ENCODE peak calls at places on chromosomes 1 and 21, in nine cellular contexts. Q is endodermal cell; Y is GM23248; B is aorta; N is adrenal gland; C is mesenchymal stem cell; Z is naive thymus-derived CD4-positive, alpha-beta T cell; M is neuronal stem cell; I is Panc1. X is an unnamed sample.

GRCh38 chr1:232627645-232628334 is 2.1 kb downstream of the SIPA1L2 start:
- DNase-seq in Q (peak; percentile 59), Y (peak; percentile 40), B (no peak), N (no peak), C (peak; percentile 57), Z (no peak), M (no peak), I (no peak), X (no peak)

GRCh38 chr1:109089242-109090015 is 1.1 kb upstream of the TMEM167B start:
- DNase-seq in Q (peak; percentile 95), Y (peak; percentile 86), B (peak; percentile 57), N (peak; percentile 70), C (no peak), Z (no peak), M (no peak), I (peak; percentile 70), X (no peak)

GRCh38 chr1:234515821-234516241 is 36.9 kb upstream of the TARBP1 start:
- DNase-seq in Q (no peak), Y (peak; percentile 82), B (no peak), N (no peak), C (no peak), Z (no peak), M (no peak), I (no peak), X (no peak)

GRCh38 chr1:213899413-213899812 is 88.4 kb upstream of the PROX1 start:
- DNase-seq in Q (no peak), Y (no peak), B (no peak), N (no peak), C (no peak), Z (no peak), M (no peak), I (no peak), X (no peak)

GRCh38 chr1:6002714-6003501 is 10.7 kb upstream of the NPHP4 start:
- DNase-seq in Q (peak; percentile 67), Y (no peak), B (peak; percentile 39), N (peak; percentile 57), C (no peak), Z (no peak), M (no peak), I (no peak), X (peak; percentile 11)

GRCh38 chr21:45264919-45265515 is 22.7 kb downstream of the POFUT2 start:
- DNase-seq in Q (peak; percentile 35), Y (no peak), B (no peak), N (no peak), C (no peak), Z (no peak), M (no peak), I (no peak), X (no peak)

GRCh38 chr1:151574575-151575529 is 34.7 kb downstream of the TUFT1 start:
- DNase-seq in Q (no peak), Y (peak; percentile 96), B (peak; percentile 53), N (no peak), C (peak; percentile 44), Z (no peak), M (no peak), I (no peak), X (no peak)

GRCh38 chr21:42769183-42769819 is 110.0 kb downstream of the WDR4 start:
- DNase-seq in Q (no peak), Y (no peak), B (no peak), N (no peak), C (no peak), Z (no peak), M (no peak), I (no peak), X (no peak)

GRCh38 chr1:158155673-158156072 is 25.0 kb upstream of the CD1D start:
- DNase-seq in Q (no peak), Y (no peak), B (no peak), N (no peak), C (no peak), Z (no peak), M (no peak), I (no peak), X (no peak)

GRCh38 chr1:245056913-245057312 is 97.9 kb upstream of the KIF26B start:
- DNase-seq in Q (no peak), Y (no peak), B (no peak), N (no peak), C (no peak), Z (no peak), M (no peak), I (no peak), X (no peak)

GRCh38 chr1:66747500-66747899 is 4.8 kb upstream of the DYNLT5 start:
- DNase-seq in Q (no peak), Y (peak; percentile 46), B (no peak), N (no peak), C (peak; percentile 12), Z (no peak), M (no peak), I (no peak), X (no peak)

GRCh38 chr1:6738987-6739386 is 37.4 kb upstream of the DNAJC11 start:
- DNase-seq in Q (no peak), Y (no peak), B (peak; percentile 9), N (no peak), C (no peak), Z (no peak), M (no peak), I (no peak), X (peak; percentile 58)

GRCh38 chr1:227312364-227313025 is 5.8 kb downstream of the CDC42BPA start:
- DNase-seq in Q (peak; percentile 44), Y (peak; percentile 8), B (no peak), N (no peak), C (no peak), Z (no peak), M (no peak), I (no peak), X (no peak)

GRCh38 chr1:228420968-228421826 is 4.5 kb upstream of the TRIM17 start:
- DNase-seq in Q (no peak), Y (no peak), B (no peak), N (no peak), C (peak; percentile 32), Z (no peak), M (no peak), I (no peak), X (no peak)

GRCh38 chr1:113003751-113004690 is 48.0 kb upstream of the SLC16A1 start:
- DNase-seq in Q (no peak), Y (no peak), B (no peak), N (no peak), C (no peak), Z (no peak), M (no peak), I (no peak), X (no peak)

GRCh38 chr1:87598429-87598828 is 269.7 kb downstream of the LMO4 start:
- DNase-seq in Q (peak; percentile 89), Y (no peak), B (no peak), N (no peak), C (no peak), Z (no peak), M (no peak), I (no peak), X (no peak)

GRCh38 chr1:180951186-180951745 is 38.6 kb downstream of the KIAA1614 start:
- DNase-seq in Q (no peak), Y (no peak), B (no peak), N (no peak), C (no peak), Z (no peak), M (no peak), I (no peak), X (peak; percentile 72)

GRCh38 chr1:23217421-23218115 is at the start of gene HTR1D:
- DNase-seq in Q (peak; percentile 86), Y (peak; percentile 31), B (no peak), N (no peak), C (no peak), Z (no peak), M (peak; percentile 30), I (no peak), X (no peak)

GRCh38 chr21:46633561-46633960 is 1.9 kb upstream of the PRMT2 start:
- DNase-seq in Q (no peak), Y (no peak), B (no peak), N (no peak), C (no peak), Z (no peak), M (no peak), I (no peak), X (no peak)

GRCh38 chr21:34582506-34583150 is 32.3 kb downstream of the RCAN1 start:
- DNase-seq in Q (peak; percentile 67), Y (peak; percentile 85), B (no peak), N (no peak), C (peak; percentile 68), Z (no peak), M (peak; percentile 14), I (no peak), X (no peak)

GRCh38 chr1:3070654-3071506 is 1.9 kb downstream of the PRDM16 start:
- DNase-seq in Q (peak; percentile 77), Y (peak; percentile 26), B (peak; percentile 41), N (no peak), C (no peak), Z (no peak), M (no peak), I (no peak), X (no peak)
- H3K27ac ChIP-seq in Q (no peak overlapping the region), Y (no peak overlapping the region), B (peak overlapping the region; percentile 98), N (no peak overlapping the region), C (no peak overlapping the region), Z (no peak overlapping the region), M (no peak overlapping the region), I (peak overlapping the region; percentile 97), X (peak overlapping the region; percentile 71)

GRCh38 chr1:208242186-208242585 is 2.0 kb downstream of the PLXNA2 start:
- DNase-seq in Q (peak; percentile 38), Y (no peak), B (no peak), N (no peak), C (no peak), Z (no peak), M (no peak), I (no peak), X (no peak)
- H3K27ac ChIP-seq in Q (no peak overlapping the region), Y (no peak overlapping the region), B (no peak overlapping the region), N (no peak overlapping the region), C (no peak overlapping the region), Z (no peak overlapping the region), M (no peak overlapping the region), I (no peak overlapping the region), X (peak overlapping the region; percentile 88)

DNA sequence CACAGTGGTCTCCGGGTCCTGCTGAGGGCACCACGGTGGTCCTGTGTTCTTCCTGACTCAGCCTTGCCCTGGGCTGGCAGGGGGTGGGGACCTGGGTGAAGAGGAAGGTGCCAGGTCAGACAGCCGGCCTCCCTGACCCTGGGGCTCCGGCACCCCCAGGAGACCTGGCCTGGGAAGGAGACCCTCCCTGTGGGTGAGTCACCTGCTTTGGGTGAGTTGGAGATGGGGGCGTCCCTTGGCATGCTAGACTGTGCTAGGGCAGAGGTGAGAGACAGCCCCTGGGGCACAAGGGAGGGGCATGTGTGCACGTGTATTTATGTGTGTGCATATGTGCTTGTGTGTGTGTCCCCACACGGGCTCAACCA is 23.4 kb downstream of the SPSB1 start:
- DNase-seq in Q (no peak), Y (peak; percentile 41), B (no peak), N (no peak), C (no peak), Z (no peak), M (no peak), I (no peak), X (no peak)
- H3K27ac ChIP-seq in Q (peak overlapping the region; percentile 4), Y (peak overlapping the region; percentile 74), B (no peak overlapping the region), N (no peak overlapping the region), C (peak overlapping the region; percentile 5), Z (no peak overlapping the region), M (no peak overlapping the region), I (peak overlapping the region; percentile 81), X (no peak overlapping the region)

DNA sequence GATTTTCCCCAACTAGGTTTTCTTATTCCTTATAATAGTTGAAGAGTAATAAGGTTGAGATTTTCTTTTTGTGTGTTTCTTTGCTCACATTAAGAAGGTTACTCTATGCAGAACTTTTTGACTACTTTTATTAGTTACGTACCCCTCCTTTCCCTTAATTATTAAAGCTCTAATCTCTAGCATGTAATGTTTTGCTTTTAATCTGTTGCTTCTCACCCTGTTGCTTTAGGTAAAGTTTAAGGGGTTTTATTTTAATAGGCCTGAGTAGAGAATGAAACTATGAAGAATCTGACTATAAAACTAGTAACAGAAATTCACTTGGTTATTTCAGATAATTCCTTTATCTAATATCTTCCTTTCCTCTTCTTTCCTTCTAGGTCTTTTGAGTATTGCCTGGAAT is 53.4 kb downstream of the POU2F1 start:
- DNase-seq in Q (no peak), Y (no peak), B (no peak), N (no peak), C (no peak), Z (no peak), M (no peak), I (no peak), X (no peak)
- H3K27ac ChIP-seq in Q (no peak overlapping the region), Y (no peak overlapping the region), B (no peak overlapping the region), N (no peak overlapping the region), C (no peak overlapping the region), Z (no peak overlapping the region), M (no peak overlapping the region), I (no peak overlapping the region), X (no peak overlapping the region)